ENCODE peak calls at places on chromosomes 6 and 20, in seven cellular contexts. One of them, this sample, is unnamed.

GRCh38 chr20:50682947-50683530 is 8.3 kb downstream of the RIPOR3 start:
- DNase-seq in stimulated activated CD4-positive, alpha-beta T cell treated with anti-CD3 and anti-CD28 coated beads, Interleukin-1b, Interleukin-23, amount 100 ng/mL, for 1 hour: no peak
- DNase-seq in choroid plexus epithelial cell: no peak
- DNase-seq in activated CD4-positive, alpha-beta T cell treated with anti-CD3 and anti-CD28 coated beads, Interleukin-2, amount 50 U/mL, for 1 hour: no peak
- DNase-seq in activated effector memory CD4-positive, alpha-beta T cell treated with anti-CD3 and anti-CD28 coated beads, Interleukin-2, amount 50 U/mL, for 16 hours: no peak
- DNase-seq in globus pallidus: no peak
- DNase-seq in stimulated activated CD8-positive, alpha-beta memory T cell treated with anti-CD3 and anti-CD28 coated beads, Interleukin-2, amount 100 ng/mL, for 48 hours: no peak
- DNase-seq in this sample: no peak

GRCh38 chr6:163620670-163621330 is 206.3 kb downstream of the QKI start:
- DNase-seq in stimulated activated CD4-positive, alpha-beta T cell treated with anti-CD3 and anti-CD28 coated beads, Interleukin-1b, Interleukin-23, amount 100 ng/mL, for 1 hour: no peak
- DNase-seq in choroid plexus epithelial cell: no peak
- DNase-seq in activated CD4-positive, alpha-beta T cell treated with anti-CD3 and anti-CD28 coated beads, Interleukin-2, amount 50 U/mL, for 1 hour: no peak
- DNase-seq in activated effector memory CD4-positive, alpha-beta T cell treated with anti-CD3 and anti-CD28 coated beads, Interleukin-2, amount 50 U/mL, for 16 hours: no peak
- DNase-seq in globus pallidus: no peak
- DNase-seq in stimulated activated CD8-positive, alpha-beta memory T cell treated with anti-CD3 and anti-CD28 coated beads, Interleukin-2, amount 100 ng/mL, for 48 hours: no peak
- DNase-seq in this sample: no peak

GRCh38 chr6:32945953-32946352 is 5.1 kb upstream of the HLA-DMB start:
- DNase-seq in stimulated activated CD4-positive, alpha-beta T cell treated with anti-CD3 and anti-CD28 coated beads, Interleukin-1b, Interleukin-23, amount 100 ng/mL, for 1 hour: no peak
- DNase-seq in choroid plexus epithelial cell: no peak
- DNase-seq in activated CD4-positive, alpha-beta T cell treated with anti-CD3 and anti-CD28 coated beads, Interleukin-2, amount 50 U/mL, for 1 hour: no peak
- DNase-seq in activated effector memory CD4-positive, alpha-beta T cell treated with anti-CD3 and anti-CD28 coated beads, Interleukin-2, amount 50 U/mL, for 16 hours: no peak
- DNase-seq in globus pallidus: no peak
- DNase-seq in stimulated activated CD8-positive, alpha-beta memory T cell treated with anti-CD3 and anti-CD28 coated beads, Interleukin-2, amount 100 ng/mL, for 48 hours: no peak
- DNase-seq in this sample: no peak

GRCh38 chr6:34132082-34132357 is 13.9 kb downstream of the GRM4 start:
- DNase-seq in stimulated activated CD4-positive, alpha-beta T cell treated with anti-CD3 and anti-CD28 coated beads, Interleukin-1b, Interleukin-23, amount 100 ng/mL, for 1 hour: no peak
- DNase-seq in choroid plexus epithelial cell: no peak
- DNase-seq in activated CD4-positive, alpha-beta T cell treated with anti-CD3 and anti-CD28 coated beads, Interleukin-2, amount 50 U/mL, for 1 hour: no peak
- DNase-seq in activated effector memory CD4-positive, alpha-beta T cell treated with anti-CD3 and anti-CD28 coated beads, Interleukin-2, amount 50 U/mL, for 16 hours: no peak
- DNase-seq in globus pallidus: no peak
- DNase-seq in stimulated activated CD8-positive, alpha-beta memory T cell treated with anti-CD3 and anti-CD28 coated beads, Interleukin-2, amount 100 ng/mL, for 48 hours: no peak
- DNase-seq in this sample: no peak

GRCh38 chr20:52747736-52748135 is 224.4 kb upstream of the TSHZ2 start:
- DNase-seq in stimulated activated CD4-positive, alpha-beta T cell treated with anti-CD3 and anti-CD28 coated beads, Interleukin-1b, Interleukin-23, amount 100 ng/mL, for 1 hour: no peak
- DNase-seq in choroid plexus epithelial cell: no peak
- DNase-seq in activated CD4-positive, alpha-beta T cell treated with anti-CD3 and anti-CD28 coated beads, Interleukin-2, amount 50 U/mL, for 1 hour: no peak
- DNase-seq in activated effector memory CD4-positive, alpha-beta T cell treated with anti-CD3 and anti-CD28 coated beads, Interleukin-2, amount 50 U/mL, for 16 hours: no peak
- DNase-seq in globus pallidus: no peak
- DNase-seq in stimulated activated CD8-positive, alpha-beta memory T cell treated with anti-CD3 and anti-CD28 coated beads, Interleukin-2, amount 100 ng/mL, for 48 hours: no peak
- DNase-seq in this sample: no peak

GRCh38 chr20:46252352-46253091 is 55.8 kb downstream of the CDH22 start:
- DNase-seq in stimulated activated CD4-positive, alpha-beta T cell treated with anti-CD3 and anti-CD28 coated beads, Interleukin-1b, Interleukin-23, amount 100 ng/mL, for 1 hour: no peak
- DNase-seq in choroid plexus epithelial cell: no peak
- DNase-seq in activated CD4-positive, alpha-beta T cell treated with anti-CD3 and anti-CD28 coated beads, Interleukin-2, amount 50 U/mL, for 1 hour: no peak
- DNase-seq in activated effector memory CD4-positive, alpha-beta T cell treated with anti-CD3 and anti-CD28 coated beads, Interleukin-2, amount 50 U/mL, for 16 hours: no peak
- DNase-seq in globus pallidus: no peak
- DNase-seq in stimulated activated CD8-positive, alpha-beta memory T cell treated with anti-CD3 and anti-CD28 coated beads, Interleukin-2, amount 100 ng/mL, for 48 hours: no peak
- DNase-seq in this sample: no peak

GRCh38 chr6:13328875-13329183 is 492 bp upstream of the TBC1D7 start:
- DNase-seq in stimulated activated CD4-positive, alpha-beta T cell treated with anti-CD3 and anti-CD28 coated beads, Interleukin-1b, Interleukin-23, amount 100 ng/mL, for 1 hour: no peak
- DNase-seq in choroid plexus epithelial cell: no peak
- DNase-seq in activated CD4-positive, alpha-beta T cell treated with anti-CD3 and anti-CD28 coated beads, Interleukin-2, amount 50 U/mL, for 1 hour: no peak
- DNase-seq in activated effector memory CD4-positive, alpha-beta T cell treated with anti-CD3 and anti-CD28 coated beads, Interleukin-2, amount 50 U/mL, for 16 hours: no peak
- DNase-seq in globus pallidus: no peak
- DNase-seq in stimulated activated CD8-positive, alpha-beta memory T cell treated with anti-CD3 and anti-CD28 coated beads, Interleukin-2, amount 100 ng/mL, for 48 hours: no peak
- DNase-seq in this sample: no peak

GRCh38 chr6:108454356-108454755 is 106.4 kb upstream of the FOXO3 start:
- DNase-seq in stimulated activated CD4-positive, alpha-beta T cell treated with anti-CD3 and anti-CD28 coated beads, Interleukin-1b, Interleukin-23, amount 100 ng/mL, for 1 hour: no peak
- DNase-seq in choroid plexus epithelial cell: no peak
- DNase-seq in activated CD4-positive, alpha-beta T cell treated with anti-CD3 and anti-CD28 coated beads, Interleukin-2, amount 50 U/mL, for 1 hour: no peak
- DNase-seq in activated effector memory CD4-positive, alpha-beta T cell treated with anti-CD3 and anti-CD28 coated beads, Interleukin-2, amount 50 U/mL, for 16 hours: no peak
- DNase-seq in globus pallidus: no peak
- DNase-seq in stimulated activated CD8-positive, alpha-beta memory T cell treated with anti-CD3 and anti-CD28 coated beads, Interleukin-2, amount 100 ng/mL, for 48 hours: no peak
- DNase-seq in this sample: no peak

GRCh38 chr20:50654899-50655298 is 36.4 kb downstream of the RIPOR3 start:
- DNase-seq in stimulated activated CD4-positive, alpha-beta T cell treated with anti-CD3 and anti-CD28 coated beads, Interleukin-1b, Interleukin-23, amount 100 ng/mL, for 1 hour: no peak
- DNase-seq in choroid plexus epithelial cell: no peak
- DNase-seq in activated CD4-positive, alpha-beta T cell treated with anti-CD3 and anti-CD28 coated beads, Interleukin-2, amount 50 U/mL, for 1 hour: no peak
- DNase-seq in activated effector memory CD4-positive, alpha-beta T cell treated with anti-CD3 and anti-CD28 coated beads, Interleukin-2, amount 50 U/mL, for 16 hours: no peak
- DNase-seq in globus pallidus: no peak
- DNase-seq in stimulated activated CD8-positive, alpha-beta memory T cell treated with anti-CD3 and anti-CD28 coated beads, Interleukin-2, amount 100 ng/mL, for 48 hours: no peak
- DNase-seq in this sample: no peak

GRCh38 chr6:166751051-166751595 is 124.1 kb upstream of the RPS6KA2 start:
- DNase-seq in stimulated activated CD4-positive, alpha-beta T cell treated with anti-CD3 and anti-CD28 coated beads, Interleukin-1b, Interleukin-23, amount 100 ng/mL, for 1 hour: no peak
- DNase-seq in choroid plexus epithelial cell: no peak
- DNase-seq in activated CD4-positive, alpha-beta T cell treated with anti-CD3 and anti-CD28 coated beads, Interleukin-2, amount 50 U/mL, for 1 hour: no peak
- DNase-seq in activated effector memory CD4-positive, alpha-beta T cell treated with anti-CD3 and anti-CD28 coated beads, Interleukin-2, amount 50 U/mL, for 16 hours: no peak
- DNase-seq in globus pallidus: no peak
- DNase-seq in stimulated activated CD8-positive, alpha-beta memory T cell treated with anti-CD3 and anti-CD28 coated beads, Interleukin-2, amount 100 ng/mL, for 48 hours: no peak
- DNase-seq in this sample: no peak

GRCh38 chr6:149261364-149261763 is 56.1 kb upstream of the TAB2 start:
- DNase-seq in stimulated activated CD4-positive, alpha-beta T cell treated with anti-CD3 and anti-CD28 coated beads, Interleukin-1b, Interleukin-23, amount 100 ng/mL, for 1 hour: no peak
- DNase-seq in choroid plexus epithelial cell: no peak
- DNase-seq in activated CD4-positive, alpha-beta T cell treated with anti-CD3 and anti-CD28 coated beads, Interleukin-2, amount 50 U/mL, for 1 hour: no peak
- DNase-seq in activated effector memory CD4-positive, alpha-beta T cell treated with anti-CD3 and anti-CD28 coated beads, Interleukin-2, amount 50 U/mL, for 16 hours: no peak
- DNase-seq in globus pallidus: no peak
- DNase-seq in stimulated activated CD8-positive, alpha-beta memory T cell treated with anti-CD3 and anti-CD28 coated beads, Interleukin-2, amount 100 ng/mL, for 48 hours: no peak
- DNase-seq in this sample: no peak

GRCh38 chr6:43858161-43859153 is 88.4 kb downstream of the VEGFA start:
- DNase-seq in stimulated activated CD4-positive, alpha-beta T cell treated with anti-CD3 and anti-CD28 coated beads, Interleukin-1b, Interleukin-23, amount 100 ng/mL, for 1 hour: no peak
- DNase-seq in choroid plexus epithelial cell: no peak
- DNase-seq in activated CD4-positive, alpha-beta T cell treated with anti-CD3 and anti-CD28 coated beads, Interleukin-2, amount 50 U/mL, for 1 hour: no peak
- DNase-seq in activated effector memory CD4-positive, alpha-beta T cell treated with anti-CD3 and anti-CD28 coated beads, Interleukin-2, amount 50 U/mL, for 16 hours: no peak
- DNase-seq in globus pallidus: no peak
- DNase-seq in stimulated activated CD8-positive, alpha-beta memory T cell treated with anti-CD3 and anti-CD28 coated beads, Interleukin-2, amount 100 ng/mL, for 48 hours: no peak
- DNase-seq in this sample: no peak

GRCh38 chr20:51640743-51641142 is 98.2 kb upstream of the NFATC2 start:
- DNase-seq in stimulated activated CD4-positive, alpha-beta T cell treated with anti-CD3 and anti-CD28 coated beads, Interleukin-1b, Interleukin-23, amount 100 ng/mL, for 1 hour: no peak
- DNase-seq in choroid plexus epithelial cell: peak
- DNase-seq in activated CD4-positive, alpha-beta T cell treated with anti-CD3 and anti-CD28 coated beads, Interleukin-2, amount 50 U/mL, for 1 hour: no peak
- DNase-seq in activated effector memory CD4-positive, alpha-beta T cell treated with anti-CD3 and anti-CD28 coated beads, Interleukin-2, amount 50 U/mL, for 16 hours: no peak
- DNase-seq in globus pallidus: no peak
- DNase-seq in stimulated activated CD8-positive, alpha-beta memory T cell treated with anti-CD3 and anti-CD28 coated beads, Interleukin-2, amount 100 ng/mL, for 48 hours: no peak
- DNase-seq in this sample: no peak

GRCh38 chr6:29887819-29888581 is 54.3 kb upstream of the HLA-A start:
- DNase-seq in stimulated activated CD4-positive, alpha-beta T cell treated with anti-CD3 and anti-CD28 coated beads, Interleukin-1b, Interleukin-23, amount 100 ng/mL, for 1 hour: peak
- DNase-seq in choroid plexus epithelial cell: peak
- DNase-seq in activated CD4-positive, alpha-beta T cell treated with anti-CD3 and anti-CD28 coated beads, Interleukin-2, amount 50 U/mL, for 1 hour: peak
- DNase-seq in activated effector memory CD4-positive, alpha-beta T cell treated with anti-CD3 and anti-CD28 coated beads, Interleukin-2, amount 50 U/mL, for 16 hours: peak
- DNase-seq in globus pallidus: peak
- DNase-seq in stimulated activated CD8-positive, alpha-beta memory T cell treated with anti-CD3 and anti-CD28 coated beads, Interleukin-2, amount 100 ng/mL, for 48 hours: peak
- DNase-seq in this sample: peak

GRCh38 chr6:73691512-73691911 is 4.5 kb upstream of the CD109 start:
- DNase-seq in stimulated activated CD4-positive, alpha-beta T cell treated with anti-CD3 and anti-CD28 coated beads, Interleukin-1b, Interleukin-23, amount 100 ng/mL, for 1 hour: no peak
- DNase-seq in choroid plexus epithelial cell: peak
- DNase-seq in activated CD4-positive, alpha-beta T cell treated with anti-CD3 and anti-CD28 coated beads, Interleukin-2, amount 50 U/mL, for 1 hour: no peak
- DNase-seq in activated effector memory CD4-positive, alpha-beta T cell treated with anti-CD3 and anti-CD28 coated beads, Interleukin-2, amount 50 U/mL, for 16 hours: no peak
- DNase-seq in globus pallidus: no peak
- DNase-seq in stimulated activated CD8-positive, alpha-beta memory T cell treated with anti-CD3 and anti-CD28 coated beads, Interleukin-2, amount 100 ng/mL, for 48 hours: no peak
- DNase-seq in this sample: no peak

GRCh38 chr6:137820952-137821351 is 46.1 kb upstream of the TNFAIP3 start:
- DNase-seq in stimulated activated CD4-positive, alpha-beta T cell treated with anti-CD3 and anti-CD28 coated beads, Interleukin-1b, Interleukin-23, amount 100 ng/mL, for 1 hour: no peak
- DNase-seq in choroid plexus epithelial cell: peak
- DNase-seq in activated CD4-positive, alpha-beta T cell treated with anti-CD3 and anti-CD28 coated beads, Interleukin-2, amount 50 U/mL, for 1 hour: no peak
- DNase-seq in activated effector memory CD4-positive, alpha-beta T cell treated with anti-CD3 and anti-CD28 coated beads, Interleukin-2, amount 50 U/mL, for 16 hours: no peak
- DNase-seq in globus pallidus: no peak
- DNase-seq in stimulated activated CD8-positive, alpha-beta memory T cell treated with anti-CD3 and anti-CD28 coated beads, Interleukin-2, amount 100 ng/mL, for 48 hours: no peak
- DNase-seq in this sample: no peak

GRCh38 chr6:89941031-89941775 is 46.9 kb downstream of the GJA10 start:
- DNase-seq in stimulated activated CD4-positive, alpha-beta T cell treated with anti-CD3 and anti-CD28 coated beads, Interleukin-1b, Interleukin-23, amount 100 ng/mL, for 1 hour: no peak
- DNase-seq in choroid plexus epithelial cell: peak
- DNase-seq in activated CD4-positive, alpha-beta T cell treated with anti-CD3 and anti-CD28 coated beads, Interleukin-2, amount 50 U/mL, for 1 hour: no peak
- DNase-seq in activated effector memory CD4-positive, alpha-beta T cell treated with anti-CD3 and anti-CD28 coated beads, Interleukin-2, amount 50 U/mL, for 16 hours: no peak
- DNase-seq in globus pallidus: peak
- DNase-seq in stimulated activated CD8-positive, alpha-beta memory T cell treated with anti-CD3 and anti-CD28 coated beads, Interleukin-2, amount 100 ng/mL, for 48 hours: no peak
- DNase-seq in this sample: no peak

GRCh38 chr20:39013662-39014109 is 51.5 kb downstream of the DHX35 start:
- DNase-seq in stimulated activated CD4-positive, alpha-beta T cell treated with anti-CD3 and anti-CD28 coated beads, Interleukin-1b, Interleukin-23, amount 100 ng/mL, for 1 hour: no peak
- DNase-seq in choroid plexus epithelial cell: no peak
- DNase-seq in activated CD4-positive, alpha-beta T cell treated with anti-CD3 and anti-CD28 coated beads, Interleukin-2, amount 50 U/mL, for 1 hour: no peak
- DNase-seq in activated effector memory CD4-positive, alpha-beta T cell treated with anti-CD3 and anti-CD28 coated beads, Interleukin-2, amount 50 U/mL, for 16 hours: no peak
- DNase-seq in globus pallidus: no peak
- DNase-seq in stimulated activated CD8-positive, alpha-beta memory T cell treated with anti-CD3 and anti-CD28 coated beads, Interleukin-2, amount 100 ng/mL, for 48 hours: no peak
- DNase-seq in this sample: no peak

GRCh38 chr20:46040902-46041535 is 12.0 kb downstream of the SLC12A5 start:
- DNase-seq in stimulated activated CD4-positive, alpha-beta T cell treated with anti-CD3 and anti-CD28 coated beads, Interleukin-1b, Interleukin-23, amount 100 ng/mL, for 1 hour: no peak
- DNase-seq in choroid plexus epithelial cell: peak
- DNase-seq in activated CD4-positive, alpha-beta T cell treated with anti-CD3 and anti-CD28 coated beads, Interleukin-2, amount 50 U/mL, for 1 hour: peak
- DNase-seq in activated effector memory CD4-positive, alpha-beta T cell treated with anti-CD3 and anti-CD28 coated beads, Interleukin-2, amount 50 U/mL, for 16 hours: peak
- DNase-seq in globus pallidus: no peak
- DNase-seq in stimulated activated CD8-positive, alpha-beta memory T cell treated with anti-CD3 and anti-CD28 coated beads, Interleukin-2, amount 100 ng/mL, for 48 hours: no peak
- DNase-seq in this sample: no peak